ENCODE peak calls at places on chromosomes 7 and 10, in four cellular contexts. J is H1, P is HCT116, R is K562. D is an unnamed sample.

GRCh38 chr7:1716263-1717094 is 46.4 kb downstream of the ELFN1 start:
- DNase-seq in J (no peak), P (no peak), R (peak), D (no peak)

GRCh38 chr7:27124096-27124978 is 6.2 kb downstream of the HOXA4 start:
- DNase-seq in J (peak), P (peak), R (no peak), D (no peak)

GRCh38 chr7:152615052-152615741 is 60.7 kb downstream of the XRCC2 start:
- DNase-seq in J (no peak), P (no peak), R (no peak), D (no peak)

GRCh38 chr10:17157024-17157423 is 27.4 kb upstream of the CUBN start:
- DNase-seq in J (no peak), P (no peak), R (no peak), D (no peak)

GRCh38 chr7:92602352-92603088 is 12.3 kb upstream of the FAM133B start:
- DNase-seq in J (no peak), P (no peak), R (no peak), D (no peak)

GRCh38 chr7:141055146-141055545 is 18.7 kb upstream of the TMEM178B start:
- DNase-seq in J (no peak), P (no peak), R (no peak), D (no peak)

GRCh38 chr7:5514440-5515035 is 90.9 kb upstream of the TNRC18 start:
- DNase-seq in J (no peak), P (no peak), R (no peak), D (no peak)

GRCh38 chr10:74194545-74194944 is 43.5 kb downstream of the ADK start:
- DNase-seq in J (no peak), P (no peak), R (no peak), D (no peak)

GRCh38 chr10:77189056-77189455 is 448.6 kb downstream of the KCNMA1 start:
- DNase-seq in J (no peak), P (no peak), R (no peak), D (no peak)

GRCh38 chr10:78401882-78402367 is 368.3 kb downstream of the RPS24 start:
- DNase-seq in J (peak), P (no peak), R (no peak), D (no peak)

GRCh38 chr7:96426685-96427084 is 104.8 kb upstream of the SLC25A13 start:
- DNase-seq in J (no peak), P (no peak), R (no peak), D (no peak)

GRCh38 chr7:111677848-111678247 is 115.6 kb upstream of the IMMP2L start:
- DNase-seq in J (no peak), P (no peak), R (no peak), D (no peak)

GRCh38 chr7:37669818-37670217 is 13.7 kb upstream of the GPR141 start:
- DNase-seq in J (no peak), P (no peak), R (no peak), D (no peak)

GRCh38 chr10:70381491-70382421 is 669 bp downstream of the LRRC20 start:
- DNase-seq in J (peak), P (no peak), R (peak), D (no peak)

GRCh38 chr7:71408276-71408675 is 276.3 kb downstream of the GALNT17 start:
- DNase-seq in J (no peak), P (no peak), R (no peak), D (no peak)

GRCh38 chr10:78312197-78313046 is 278.8 kb downstream of the RPS24 start:
- DNase-seq in J (peak), P (no peak), R (no peak), D (no peak)

GRCh38 chr7:13988765-13989137 is 715 bp downstream of the ETV1 start:
- DNase-seq in J (no peak), P (no peak), R (no peak), D (no peak)

GRCh38 chr7:81410471-81411117 is 359.3 kb downstream of the HGF start:
- DNase-seq in J (no peak), P (no peak), R (no peak), D (peak)

GRCh38 chr10:15775513-15775912 is 55.8 kb upstream of the ITGA8 start:
- DNase-seq in J (no peak), P (no peak), R (no peak), D (no peak)

GRCh38 chr10:77533887-77534278 is 103.7 kb downstream of the KCNMA1 start:
- DNase-seq in J (no peak), P (no peak), R (no peak), D (peak)

GRCh38 chr7:135795846-135796570 is 47.4 kb upstream of the FAM180A start:
- DNase-seq in J (no peak), P (no peak), R (no peak), D (no peak)

GRCh38 chr7:6889252-6889812 is 63.3 kb upstream of the CCZ1B start:
- DNase-seq in J (no peak), P (no peak), R (no peak), D (no peak)

GRCh38 chr7:98229441-98229840 is 18.2 kb downstream of the BHLHA15 start:
- DNase-seq in J (no peak), P (no peak), R (no peak), D (no peak)

GRCh38 chr7:120320218-120320961 is 47.4 kb downstream of the KCND2 start:
- DNase-seq in J (no peak), P (no peak), R (no peak), D (no peak)

GRCh38 chr10:43444897-43445466 is 8.1 kb downstream of the ZNF487 start:
- DNase-seq in J (no peak), P (no peak), R (no peak), D (no peak)

GRCh38 chr10:126955396-126955795 is 50.2 kb downstream of the DOCK1 start:
- DNase-seq in J (no peak), P (no peak), R (no peak), D (no peak)

GRCh38 chr10:58963101-58963534 is 213.3 kb upstream of the PHYHIPL start:
- DNase-seq in J (peak), P (no peak), R (peak), D (no peak)

GRCh38 chr7:107711301-107711700 is 32.6 kb upstream of the CBLL1 start:
- DNase-seq in J (no peak), P (no peak), R (no peak), D (no peak)

GRCh38 chr7:15370441-15370840 is 191.4 kb downstream of the AGMO start:
- DNase-seq in J (no peak), P (no peak), R (no peak), D (no peak)

GRCh38 chr7:47582748-47583740 is 1.1 kb upstream of the TNS3 start:
- DNase-seq in J (no peak), P (no peak), R (no peak), D (no peak)

GRCh38 chr10:98246911-98247820 is 20.8 kb downstream of the LOXL4 start:
- DNase-seq in J (no peak), P (no peak), R (no peak), D (no peak)

GRCh38 chr10:102781921-102782542 is 38.3 kb downstream of the WBP1L start:
- DNase-seq in J (no peak), P (no peak), R (no peak), D (no peak)

GRCh38 chr10:86391986-86392722 is 25.6 kb upstream of the GRID1 start:
- DNase-seq in J (peak), P (no peak), R (no peak), D (no peak)

GRCh38 chr10:100890696-100891271 is 22.0 kb upstream of the SLF2 start:
- DNase-seq in J (peak), P (peak), R (no peak), D (no peak)

GRCh38 chr7:94056796-94057207 is 52.6 kb upstream of the BET1 start:
- DNase-seq in J (no peak), P (no peak), R (no peak), D (no peak)

GRCh38 chr7:47587389-47587788 is 5.5 kb upstream of the TNS3 start:
- DNase-seq in J (no peak), P (no peak), R (no peak), D (peak)

GRCh38 chr7:55472928-55473725 is 99.2 kb downstream of the VOPP1 start:
- DNase-seq in J (no peak), P (no peak), R (no peak), D (no peak)

GRCh38 chr7:117875566-117875965 is 2.3 kb upstream of the CTTNBP2 start:
- DNase-seq in J (no peak), P (peak), R (no peak), D (no peak)
- TF ChIP-seq JUND in J (no peak), P (no peak), R (no peak), D (no peak)

GRCh38 chr10:132229096-132229495 is 42.3 kb downstream of the DPYSL4 start:
- DNase-seq in J (no peak), P (no peak), R (no peak), D (no peak)

GRCh38 chr10:132229834-132230556 is 43.2 kb downstream of the DPYSL4 start:
- DNase-seq in J (no peak), P (no peak), R (no peak), D (no peak)

GRCh38 chr10:132232553-132232949 is 45.8 kb downstream of the DPYSL4 start:
- DNase-seq in J (no peak), P (no peak), R (no peak), D (no peak)

GRCh38 chr10:132231656-132232552 is 45.2 kb downstream of the DPYSL4 start:
- DNase-seq in J (no peak), P (no peak), R (no peak), D (no peak)

GRCh38 chr10:132230557-132231210 is 43.9 kb downstream of the DPYSL4 start:
- DNase-seq in J (no peak), P (no peak), R (no peak), D (no peak)
- TF ChIP-seq JUND in J (no peak), P (no peak), R (no peak), D (no peak)

GRCh38 chr7:30920584-30921539 is 9.2 kb downstream of the AQP1 start:
- DNase-seq in J (peak), P (no peak), R (peak), D (no peak)
- TF ChIP-seq JUND in J (no peak), P (no peak), R (peak), D (no peak)

DNA sequence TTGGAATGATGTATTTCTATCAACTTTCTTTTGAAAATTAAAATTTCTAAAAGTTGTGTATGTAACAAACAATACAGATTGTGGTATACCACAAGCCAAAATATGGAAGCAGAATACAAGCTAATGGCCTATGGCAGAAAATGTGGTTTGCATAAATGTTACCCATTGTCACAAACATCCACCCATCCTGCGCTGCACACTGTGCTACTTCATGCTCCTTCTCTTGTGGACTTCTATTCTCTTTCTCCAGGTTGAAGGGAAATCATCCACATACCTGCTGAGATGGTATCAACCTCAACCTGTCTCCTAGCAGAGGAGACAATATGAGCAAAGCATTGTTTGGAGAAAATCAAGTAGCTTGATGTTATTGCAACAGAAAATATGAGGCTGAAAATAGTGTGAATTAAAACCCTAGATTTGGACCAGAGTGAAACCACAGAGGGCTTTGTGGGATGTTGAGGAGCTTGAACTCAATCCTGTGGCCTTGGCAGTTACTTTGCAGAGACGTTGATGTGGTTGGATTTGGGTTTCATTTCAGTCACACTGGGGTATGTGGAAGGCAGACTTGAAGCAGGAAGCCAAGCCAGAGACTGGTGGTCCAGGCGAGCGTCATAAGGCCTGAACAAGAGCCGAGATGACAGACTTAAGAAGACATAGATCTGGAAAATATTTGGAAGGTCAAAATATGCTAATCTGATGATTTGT is 63.8 kb downstream of the ICA1 start:
- DNase-seq in J (no peak), P (no peak), R (no peak), D (no peak)
- TF ChIP-seq JUND in J (no peak), P (no peak), R (no peak), D (no peak)

DNA sequence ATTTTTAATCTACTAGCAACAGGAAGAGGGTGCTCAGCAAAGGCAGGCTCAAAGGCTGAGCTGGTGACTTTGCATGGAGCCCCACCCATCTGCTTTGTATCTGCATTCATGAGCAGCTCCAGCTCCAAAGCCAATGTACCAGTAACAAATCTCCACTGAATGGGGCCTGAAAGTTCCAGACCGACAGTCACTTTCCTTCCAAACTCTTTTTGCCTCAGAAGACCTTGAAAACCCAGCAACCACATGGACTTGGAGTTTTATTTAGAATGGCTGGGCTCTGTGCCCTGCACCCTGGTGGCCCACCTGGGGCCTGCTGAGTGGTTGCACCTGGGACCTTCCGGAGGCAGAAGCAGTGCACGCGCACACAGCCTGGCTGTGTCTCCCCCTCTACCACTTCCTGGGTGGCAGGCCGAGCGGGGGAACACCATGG is 195.0 kb upstream of the PLXNA4 start:
- DNase-seq in J (no peak), P (no peak), R (no peak), D (no peak)
- TF ChIP-seq JUND in J (no peak), P (no peak), R (no peak), D (no peak)

DNA sequence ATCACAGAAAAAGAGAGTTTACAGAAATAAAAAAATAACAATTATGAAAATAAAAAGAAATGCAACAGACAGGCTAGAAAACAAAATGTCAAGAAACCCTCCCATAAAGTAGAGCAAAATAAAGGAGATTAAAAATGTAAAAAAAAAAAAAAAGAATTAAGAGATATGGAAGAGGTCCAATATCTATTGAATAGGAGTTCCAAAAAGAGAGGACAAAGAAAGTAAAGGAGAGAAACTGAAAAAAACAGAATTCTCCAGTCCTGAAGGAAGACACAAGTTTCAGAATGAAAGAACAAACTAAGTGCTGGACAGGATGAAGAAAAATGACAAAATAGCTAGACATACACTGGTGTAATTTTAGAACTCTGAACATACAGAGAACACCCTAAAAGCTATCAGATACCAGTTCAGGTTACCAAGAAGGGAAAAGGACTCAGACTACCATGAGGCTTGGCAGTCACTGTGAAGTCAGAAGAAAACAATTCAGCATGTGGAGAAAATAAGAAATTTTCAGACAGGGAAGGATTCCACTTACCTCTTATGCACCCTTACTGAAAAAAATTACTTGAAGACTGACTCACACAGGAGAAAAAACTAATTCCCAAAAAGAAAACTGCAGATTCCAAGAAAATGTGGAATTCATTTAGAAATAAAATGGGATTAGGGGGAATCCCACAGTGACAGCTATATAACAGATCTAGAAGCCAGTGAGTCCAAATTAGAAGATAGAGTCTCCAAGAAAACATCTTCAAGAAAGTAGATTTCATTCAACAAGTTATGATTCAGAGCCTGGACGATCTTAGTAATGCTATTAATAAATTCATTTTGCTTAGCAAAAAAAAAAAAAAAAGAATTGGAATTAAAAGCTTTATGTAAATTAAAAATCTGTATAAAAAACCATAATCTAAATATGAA is 40.5 kb upstream of the ABLIM1 start:
- DNase-seq in J (no peak), P (no peak), R (no peak), D (no peak)
- TF ChIP-seq JUND in J (no peak), P (no peak), R (no peak), D (no peak)

D was measured in T47D.